ENCODE peak calls at places on chromosomes 3 and 15, in four cellular contexts. Q is HL-60; E is foreskin fibroblast; M is effector CD4-positive, alpha-beta T cell. Z is an unnamed sample.

GRCh38 chr3:9398715-9399708 is 1.6 kb downstream of the SETD5 start:
- DNase-seq in Q (no peak), E (peak), M (peak), Z (no peak)

GRCh38 chr3:134354612-134355275 is 19.5 kb downstream of the AMOTL2 start:
- DNase-seq in Q (no peak), M (no peak), E (no peak), Z (no peak)

GRCh38 chr15:93378547-93378946 is 289.5 kb upstream of the RGMA start:
- DNase-seq in E (no peak), Q (no peak), M (no peak), Z (no peak)

GRCh38 chr3:123295171-123295900 is 93.6 kb downstream of the SEC22A start:
- DNase-seq in M (no peak), E (no peak), Q (no peak), Z (no peak)

GRCh38 chr15:65344909-65345275 is 32.9 kb downstream of the IGDCC3 start:
- DNase-seq in Q (no peak), M (no peak), E (no peak), Z (no peak)

GRCh38 chr3:43959498-43960447 is 269.0 kb downstream of the ABHD5 start:
- DNase-seq in Q (no peak), E (no peak), M (no peak), Z (no peak)

GRCh38 chr3:42025388-42026138 is 63.7 kb upstream of the ULK4 start:
- DNase-seq in M (no peak), E (peak), Q (peak), Z (peak)

GRCh38 chr15:84992157-84992940 is 10.7 kb downstream of the PDE8A start:
- DNase-seq in E (peak), Q (no peak), M (no peak), Z (no peak)

GRCh38 chr3:71201939-71202338 is 381.6 kb downstream of the FOXP1 start:
- DNase-seq in M (no peak), Q (no peak), E (peak), Z (no peak)

GRCh38 chr15:58070801-58071418 is 5.4 kb upstream of the ALDH1A2 start:
- DNase-seq in E (peak), M (no peak), Q (no peak), Z (no peak)

GRCh38 chr3:98561727-98562521 is 30.1 kb downstream of the GPR15 start:
- DNase-seq in M (no peak), E (no peak), Q (no peak), Z (no peak)

GRCh38 chr15:93088200-93088980 is 621 bp downstream of the RGMA start:
- DNase-seq in Q (peak), E (no peak), M (no peak), Z (no peak)

GRCh38 chr3:148075829-148076716 is 621.6 kb upstream of the AGTR1 start:
- DNase-seq in Q (no peak), E (peak), M (no peak), Z (no peak)